ENCODE peak calls at places on chromosomes 13 and 19, in five cellular contexts. One of them, this sample, is unnamed.

GRCh38 chr13:32728327-32728726 is 142.1 kb downstream of the PDS5B start:
- DNase-seq in putamen: no peak
- DNase-seq in Caki2: no peak
- DNase-seq in Peyer's patch: no peak
- DNase-seq in GM23338: peak
- DNase-seq in this sample: no peak

GRCh38 chr13:104143760-104144406 is 1077.7 kb upstream of the SLC10A2 start:
- DNase-seq in putamen: no peak
- DNase-seq in Caki2: no peak
- DNase-seq in Peyer's patch: no peak
- DNase-seq in GM23338: peak
- DNase-seq in this sample: no peak

GRCh38 chr19:13748169-13748884 is 16.0 kb upstream of the MRI1 start:
- DNase-seq in putamen: no peak
- DNase-seq in Caki2: peak
- DNase-seq in Peyer's patch: no peak
- DNase-seq in GM23338: peak
- DNase-seq in this sample: no peak

GRCh38 chr13:25171517-25172302 is at the start of gene AMER2:
- DNase-seq in putamen: peak
- DNase-seq in Caki2: no peak
- DNase-seq in Peyer's patch: no peak
- DNase-seq in GM23338: peak
- DNase-seq in this sample: peak

GRCh38 chr19:34733266-34733825 is 697 bp upstream of the ZNF181 start:
- DNase-seq in putamen: no peak
- DNase-seq in Caki2: no peak
- DNase-seq in Peyer's patch: peak
- DNase-seq in GM23338: peak
- DNase-seq in this sample: no peak

GRCh38 chr13:110989331-110989730 is 74.5 kb upstream of the ANKRD10 start:
- DNase-seq in putamen: no peak
- DNase-seq in Caki2: no peak
- DNase-seq in Peyer's patch: no peak
- DNase-seq in GM23338: no peak
- DNase-seq in this sample: no peak

GRCh38 chr13:85283408-85283807 is 515.8 kb downstream of the SLITRK6 start:
- DNase-seq in putamen: no peak
- DNase-seq in Caki2: no peak
- DNase-seq in Peyer's patch: no peak
- DNase-seq in GM23338: no peak
- DNase-seq in this sample: no peak

GRCh38 chr13:47087841-47088240 is 191.0 kb upstream of the HTR2A start:
- DNase-seq in putamen: no peak
- DNase-seq in Caki2: no peak
- DNase-seq in Peyer's patch: no peak
- DNase-seq in GM23338: no peak
- DNase-seq in this sample: no peak

GRCh38 chr19:45667620-45668341 is at the start of gene GIPR:
- DNase-seq in putamen: no peak
- DNase-seq in Caki2: peak
- DNase-seq in Peyer's patch: peak
- DNase-seq in GM23338: peak
- DNase-seq in this sample: no peak

GRCh38 chr19:53792721-53793433 is 31.2 kb downstream of the NLRP12 start:
- DNase-seq in putamen: peak
- DNase-seq in Caki2: peak
- DNase-seq in Peyer's patch: peak
- DNase-seq in GM23338: peak
- DNase-seq in this sample: no peak

GRCh38 chr13:33927315-33927714 is 109.4 kb downstream of the RFC3 start:
- DNase-seq in putamen: no peak
- DNase-seq in Caki2: peak
- DNase-seq in Peyer's patch: no peak
- DNase-seq in GM23338: no peak
- DNase-seq in this sample: no peak

GRCh38 chr19:39971380-39971841 is 446 bp downstream of the PSMC4 start:
- DNase-seq in putamen: no peak
- DNase-seq in Caki2: no peak
- DNase-seq in Peyer's patch: no peak
- DNase-seq in GM23338: peak
- DNase-seq in this sample: no peak

GRCh38 chr13:26476111-26476743 is 81.3 kb upstream of the WASF3 start:
- DNase-seq in putamen: no peak
- DNase-seq in Caki2: no peak
- DNase-seq in Peyer's patch: no peak
- DNase-seq in GM23338: peak
- DNase-seq in this sample: no peak

GRCh38 chr19:10961073-10961762 is 388 bp downstream of the SMARCA4 start:
- DNase-seq in putamen: no peak
- DNase-seq in Caki2: no peak
- DNase-seq in Peyer's patch: no peak
- DNase-seq in GM23338: peak
- DNase-seq in this sample: no peak

GRCh38 chr19:51093510-51094345 is 11.0 kb upstream of the KLK14 start:
- DNase-seq in putamen: no peak
- DNase-seq in Caki2: no peak
- DNase-seq in Peyer's patch: no peak
- DNase-seq in GM23338: no peak
- DNase-seq in this sample: no peak

GRCh38 chr19:12723383-12723642 is 419 bp downstream of the TNPO2 start:
- DNase-seq in putamen: no peak
- DNase-seq in Caki2: no peak
- DNase-seq in Peyer's patch: no peak
- DNase-seq in GM23338: peak
- DNase-seq in this sample: no peak

GRCh38 chr19:36115453-36116343 is at the start of gene TBCB:
- DNase-seq in putamen: no peak
- DNase-seq in Caki2: peak
- DNase-seq in Peyer's patch: peak
- DNase-seq in GM23338: peak
- DNase-seq in this sample: no peak

GRCh38 chr13:37597477-37597876 is 1.1 kb downstream of the POSTN start:
- DNase-seq in putamen: no peak
- DNase-seq in Caki2: no peak
- DNase-seq in Peyer's patch: no peak
- DNase-seq in GM23338: no peak
- DNase-seq in this sample: no peak

GRCh38 chr13:28459911-28460310 is 35.0 kb downstream of the FLT1 start:
- DNase-seq in putamen: no peak
- DNase-seq in Caki2: no peak
- DNase-seq in Peyer's patch: no peak
- DNase-seq in GM23338: no peak
- DNase-seq in this sample: no peak

GRCh38 chr13:113856716-113857065 is 7.2 kb downstream of the GAS6 start:
- DNase-seq in putamen: no peak
- DNase-seq in Caki2: no peak
- DNase-seq in Peyer's patch: no peak
- DNase-seq in GM23338: no peak
- DNase-seq in this sample: no peak

GRCh38 chr19:11197291-11198174 is at the start of gene KANK2:
- DNase-seq in putamen: peak
- DNase-seq in Caki2: peak
- DNase-seq in Peyer's patch: peak
- DNase-seq in GM23338: peak
- DNase-seq in this sample: peak

GRCh38 chr19:38228491-38229439 is 4.7 kb upstream of the DPF1 start:
- DNase-seq in putamen: no peak
- DNase-seq in Caki2: no peak
- DNase-seq in Peyer's patch: no peak
- DNase-seq in GM23338: peak
- DNase-seq in this sample: no peak

GRCh38 chr13:44815507-44816074 is 173.7 kb downstream of the NUFIP1 start:
- DNase-seq in putamen: peak
- DNase-seq in Caki2: peak
- DNase-seq in Peyer's patch: no peak
- DNase-seq in GM23338: peak
- DNase-seq in this sample: no peak

GRCh38 chr13:114000151-114001040 is 26.5 kb upstream of the C13orf46 start:
- DNase-seq in putamen: no peak
- DNase-seq in Caki2: no peak
- DNase-seq in Peyer's patch: no peak
- DNase-seq in GM23338: no peak
- DNase-seq in this sample: no peak

GRCh38 chr19:44598880-44599279 is 14.5 kb upstream of the IGSF23 start:
- DNase-seq in putamen: no peak
- DNase-seq in Caki2: no peak
- DNase-seq in Peyer's patch: no peak
- DNase-seq in GM23338: no peak
- DNase-seq in this sample: no peak

GRCh38 chr19:35345671-35346111 is 2.0 kb upstream of the FFAR1 start:
- DNase-seq in putamen: no peak
- DNase-seq in Caki2: no peak
- DNase-seq in Peyer's patch: peak
- DNase-seq in GM23338: no peak
- DNase-seq in this sample: no peak

GRCh38 chr19:17936379-17936778 is 3.6 kb downstream of the CCDC124 start:
- DNase-seq in putamen: no peak
- DNase-seq in Caki2: no peak
- DNase-seq in Peyer's patch: no peak
- DNase-seq in GM23338: no peak
- DNase-seq in this sample: no peak

GRCh38 chr13:41231786-41232185 is 31.6 kb downstream of the MTRF1 start:
- DNase-seq in putamen: no peak
- DNase-seq in Caki2: peak
- DNase-seq in Peyer's patch: no peak
- DNase-seq in GM23338: no peak
- DNase-seq in this sample: no peak

GRCh38 chr13:52399708-52400107 is 6.3 kb downstream of the THSD1 start:
- DNase-seq in putamen: no peak
- DNase-seq in Caki2: no peak
- DNase-seq in Peyer's patch: no peak
- DNase-seq in GM23338: peak
- DNase-seq in this sample: no peak

GRCh38 chr13:95180513-95181245 is 120.6 kb downstream of the ABCC4 start:
- DNase-seq in putamen: no peak
- DNase-seq in Caki2: no peak
- DNase-seq in Peyer's patch: no peak
- DNase-seq in GM23338: no peak
- DNase-seq in this sample: no peak

GRCh38 chr13:37475966-37476365 is 122.6 kb downstream of the POSTN start:
- DNase-seq in putamen: no peak
- DNase-seq in Caki2: no peak
- DNase-seq in Peyer's patch: no peak
- DNase-seq in GM23338: no peak
- DNase-seq in this sample: no peak